ENCODE peak calls at places on chromosomes 3 and 15, in nine cellular contexts. One of them, this sample, is unnamed. For H3K27me3, the result is how much of the 10 kb centered on the place peaks cover.

GRCh38 chr15:73856458-73857192 is 16.7 kb upstream of the TBC1D21 start:
- DNase-seq in left ventricle myocardium inferior: peak
- DNase-seq in IMR-90: no peak
- DNase-seq in MM.1S: no peak
- DNase-seq in transverse colon: no peak
- DNase-seq in H1: no peak
- DNase-seq in upper lobe of right lung: no peak
- DNase-seq in WERI-Rb-1: no peak
- DNase-seq in GM12878: no peak
- DNase-seq in this sample: peak

GRCh38 chr3:48661501-48662139 is 1.1 kb downstream of the CELSR3 start:
- DNase-seq in H1: peak
- DNase-seq in left ventricle myocardium inferior: peak
- DNase-seq in GM12878: no peak
- DNase-seq in upper lobe of right lung: peak
- DNase-seq in WERI-Rb-1: no peak
- DNase-seq in transverse colon: peak
- DNase-seq in MM.1S: peak
- DNase-seq in IMR-90: peak
- DNase-seq in this sample: peak

GRCh38 chr3:157738441-157738840 is 235.2 kb upstream of the VEPH1 start:
- DNase-seq in upper lobe of right lung: no peak
- DNase-seq in transverse colon: no peak
- DNase-seq in MM.1S: no peak
- DNase-seq in GM12878: no peak
- DNase-seq in left ventricle myocardium inferior: no peak
- DNase-seq in IMR-90: no peak
- DNase-seq in WERI-Rb-1: no peak
- DNase-seq in H1: no peak
- DNase-seq in this sample: no peak

GRCh38 chr15:67836477-67836876 is 3.4 kb downstream of the RNU6-1 start:
- DNase-seq in left ventricle myocardium inferior: peak
- DNase-seq in MM.1S: peak
- DNase-seq in GM12878: no peak
- DNase-seq in transverse colon: peak
- DNase-seq in WERI-Rb-1: peak
- DNase-seq in H1: peak
- DNase-seq in IMR-90: peak
- DNase-seq in upper lobe of right lung: no peak
- DNase-seq in this sample: peak

GRCh38 chr3:103056953-103057450 is 622.2 kb downstream of the ZPLD1 start:
- DNase-seq in transverse colon: no peak
- DNase-seq in H1: no peak
- DNase-seq in IMR-90: no peak
- DNase-seq in WERI-Rb-1: no peak
- DNase-seq in MM.1S: no peak
- DNase-seq in GM12878: no peak
- DNase-seq in upper lobe of right lung: no peak
- DNase-seq in left ventricle myocardium inferior: no peak
- DNase-seq in this sample: no peak

GRCh38 chr3:46566040-46566631 is at the start of gene LRRC2:
- DNase-seq in MM.1S: peak
- DNase-seq in left ventricle myocardium inferior: peak
- DNase-seq in H1: no peak
- DNase-seq in upper lobe of right lung: peak
- DNase-seq in GM12878: no peak
- DNase-seq in transverse colon: peak
- DNase-seq in IMR-90: peak
- DNase-seq in WERI-Rb-1: peak
- DNase-seq in this sample: peak

GRCh38 chr15:68558318-68559305 is 20.2 kb upstream of the CORO2B start:
- DNase-seq in IMR-90: no peak
- DNase-seq in left ventricle myocardium inferior: no peak
- DNase-seq in WERI-Rb-1: no peak
- DNase-seq in transverse colon: peak
- DNase-seq in GM12878: no peak
- DNase-seq in upper lobe of right lung: no peak
- DNase-seq in H1: peak
- DNase-seq in MM.1S: no peak
- DNase-seq in this sample: no peak

GRCh38 chr3:136671921-136672320 is 80.3 kb downstream of the STAG1 start:
- DNase-seq in transverse colon: no peak
- DNase-seq in GM12878: no peak
- DNase-seq in WERI-Rb-1: no peak
- DNase-seq in upper lobe of right lung: no peak
- DNase-seq in MM.1S: no peak
- DNase-seq in H1: no peak
- DNase-seq in IMR-90: peak
- DNase-seq in left ventricle myocardium inferior: no peak
- DNase-seq in this sample: no peak

GRCh38 chr15:47203993-47204392 is 513.3 kb upstream of the SEMA6D start:
- DNase-seq in GM12878: no peak
- DNase-seq in MM.1S: no peak
- DNase-seq in left ventricle myocardium inferior: no peak
- DNase-seq in transverse colon: no peak
- DNase-seq in IMR-90: no peak
- DNase-seq in WERI-Rb-1: no peak
- DNase-seq in upper lobe of right lung: no peak
- DNase-seq in H1: no peak
- DNase-seq in this sample: no peak

GRCh38 chr3:71532639-71533395 is 50.7 kb downstream of the FOXP1 start:
- DNase-seq in MM.1S: no peak
- DNase-seq in transverse colon: peak
- DNase-seq in GM12878: no peak
- DNase-seq in WERI-Rb-1: no peak
- DNase-seq in upper lobe of right lung: no peak
- DNase-seq in H1: no peak
- DNase-seq in IMR-90: peak
- DNase-seq in left ventricle myocardium inferior: peak
- DNase-seq in this sample: no peak

GRCh38 chr15:92647467-92648163 is 8.0 kb downstream of the FAM174B start:
- DNase-seq in transverse colon: no peak
- DNase-seq in upper lobe of right lung: no peak
- DNase-seq in left ventricle myocardium inferior: no peak
- DNase-seq in IMR-90: no peak
- DNase-seq in GM12878: no peak
- DNase-seq in H1: no peak
- DNase-seq in WERI-Rb-1: no peak
- DNase-seq in MM.1S: no peak
- DNase-seq in this sample: no peak

GRCh38 chr15:94259121-94259776 is 27.9 kb downstream of the MCTP2 start:
- DNase-seq in WERI-Rb-1: no peak
- DNase-seq in H1: no peak
- DNase-seq in MM.1S: no peak
- DNase-seq in IMR-90: peak
- DNase-seq in left ventricle myocardium inferior: no peak
- DNase-seq in upper lobe of right lung: no peak
- DNase-seq in GM12878: no peak
- DNase-seq in transverse colon: no peak
- DNase-seq in this sample: no peak

GRCh38 chr3:144128117-144128892 is 156.7 kb downstream of the DIPK2A start:
- DNase-seq in GM12878: peak
- DNase-seq in transverse colon: no peak
- DNase-seq in upper lobe of right lung: no peak
- DNase-seq in left ventricle myocardium inferior: no peak
- DNase-seq in IMR-90: no peak
- DNase-seq in H1: no peak
- DNase-seq in MM.1S: peak
- DNase-seq in WERI-Rb-1: peak
- DNase-seq in this sample: no peak

GRCh38 chr15:58271410-58271809 is 133.2 kb downstream of the AQP9 start:
- DNase-seq in MM.1S: no peak
- DNase-seq in IMR-90: no peak
- DNase-seq in transverse colon: no peak
- DNase-seq in WERI-Rb-1: no peak
- DNase-seq in left ventricle myocardium inferior: no peak
- DNase-seq in upper lobe of right lung: no peak
- DNase-seq in H1: no peak
- DNase-seq in GM12878: no peak
- DNase-seq in this sample: no peak

GRCh38 chr3:158974905-158975304 is 173.1 kb downstream of the MFSD1 start:
- DNase-seq in GM12878: no peak
- DNase-seq in MM.1S: no peak
- DNase-seq in WERI-Rb-1: no peak
- DNase-seq in IMR-90: no peak
- DNase-seq in H1: no peak
- DNase-seq in left ventricle myocardium inferior: no peak
- DNase-seq in upper lobe of right lung: no peak
- DNase-seq in transverse colon: no peak
- DNase-seq in this sample: no peak

GRCh38 chr3:184637705-184638104 is 74.2 kb downstream of the MAGEF1 start:
- DNase-seq in upper lobe of right lung: no peak
- DNase-seq in IMR-90: no peak
- DNase-seq in transverse colon: no peak
- DNase-seq in WERI-Rb-1: no peak
- DNase-seq in MM.1S: no peak
- DNase-seq in left ventricle myocardium inferior: no peak
- DNase-seq in GM12878: no peak
- DNase-seq in H1: no peak
- DNase-seq in this sample: no peak

GRCh38 chr3:57805674-57806073 is 49.6 kb downstream of the SLMAP start:
- DNase-seq in GM12878: no peak
- DNase-seq in IMR-90: peak
- DNase-seq in WERI-Rb-1: no peak
- DNase-seq in upper lobe of right lung: no peak
- DNase-seq in MM.1S: no peak
- DNase-seq in transverse colon: no peak
- DNase-seq in left ventricle myocardium inferior: no peak
- DNase-seq in H1: no peak
- DNase-seq in this sample: no peak

GRCh38 chr3:143024351-143024960 is 23.1 kb downstream of the U2SURP start:
- DNase-seq in IMR-90: no peak
- DNase-seq in MM.1S: no peak
- DNase-seq in H1: no peak
- DNase-seq in WERI-Rb-1: no peak
- DNase-seq in left ventricle myocardium inferior: no peak
- DNase-seq in GM12878: no peak
- DNase-seq in upper lobe of right lung: no peak
- DNase-seq in transverse colon: no peak
- DNase-seq in this sample: no peak

GRCh38 chr15:93882133-93882532 is 349.2 kb upstream of the MCTP2 start:
- DNase-seq in H1: no peak
- DNase-seq in MM.1S: no peak
- DNase-seq in WERI-Rb-1: no peak
- DNase-seq in upper lobe of right lung: no peak
- DNase-seq in left ventricle myocardium inferior: no peak
- DNase-seq in transverse colon: no peak
- DNase-seq in IMR-90: no peak
- DNase-seq in GM12878: no peak
- DNase-seq in this sample: no peak

GRCh38 chr3:55641914-55642313 is 154.8 kb upstream of the WNT5A start:
- DNase-seq in H1: no peak
- DNase-seq in left ventricle myocardium inferior: no peak
- DNase-seq in WERI-Rb-1: no peak
- DNase-seq in GM12878: no peak
- DNase-seq in MM.1S: no peak
- DNase-seq in upper lobe of right lung: no peak
- DNase-seq in transverse colon: no peak
- DNase-seq in IMR-90: no peak
- DNase-seq in this sample: no peak
- H3K27me3 ChIP-seq in H1: under half
- H3K27me3 ChIP-seq in left ventricle myocardium inferior: under half
- H3K27me3 ChIP-seq in WERI-Rb-1: under half
- H3K27me3 ChIP-seq in GM12878: under half
- H3K27me3 ChIP-seq in MM.1S: under half
- H3K27me3 ChIP-seq in upper lobe of right lung: under half
- H3K27me3 ChIP-seq in transverse colon: under half
- H3K27me3 ChIP-seq in IMR-90: under half
- H3K27me3 ChIP-seq in this sample: under half

GRCh38 chr3:45249391-45249790 is 23.3 kb upstream of the TMEM158 start:
- DNase-seq in MM.1S: no peak
- DNase-seq in IMR-90: peak
- DNase-seq in upper lobe of right lung: no peak
- DNase-seq in WERI-Rb-1: no peak
- DNase-seq in left ventricle myocardium inferior: no peak
- DNase-seq in transverse colon: no peak
- DNase-seq in GM12878: no peak
- DNase-seq in H1: no peak
- DNase-seq in this sample: no peak

GRCh38 chr3:45253316-45253715 is 27.2 kb upstream of the TMEM158 start:
- DNase-seq in WERI-Rb-1: no peak
- DNase-seq in GM12878: no peak
- DNase-seq in IMR-90: peak
- DNase-seq in upper lobe of right lung: no peak
- DNase-seq in left ventricle myocardium inferior: no peak
- DNase-seq in H1: no peak
- DNase-seq in transverse colon: no peak
- DNase-seq in MM.1S: no peak
- DNase-seq in this sample: no peak

GRCh38 chr3:45258317-45258716 is 32.2 kb upstream of the TMEM158 start:
- DNase-seq in transverse colon: no peak
- DNase-seq in GM12878: no peak
- DNase-seq in H1: no peak
- DNase-seq in MM.1S: no peak
- DNase-seq in upper lobe of right lung: no peak
- DNase-seq in IMR-90: no peak
- DNase-seq in WERI-Rb-1: no peak
- DNase-seq in left ventricle myocardium inferior: no peak
- DNase-seq in this sample: no peak

GRCh38 chr3:45252833-45253232 is 26.7 kb upstream of the TMEM158 start:
- DNase-seq in transverse colon: no peak
- DNase-seq in H1: no peak
- DNase-seq in MM.1S: no peak
- DNase-seq in upper lobe of right lung: no peak
- DNase-seq in WERI-Rb-1: no peak
- DNase-seq in left ventricle myocardium inferior: no peak
- DNase-seq in IMR-90: no peak
- DNase-seq in GM12878: peak
- DNase-seq in this sample: no peak
- H3K4me3 ChIP-seq in transverse colon: no peak
- H3K4me3 ChIP-seq in H1: no peak
- H3K4me3 ChIP-seq in MM.1S: no peak
- H3K4me3 ChIP-seq in upper lobe of right lung: no peak
- H3K4me3 ChIP-seq in WERI-Rb-1: no peak
- H3K4me3 ChIP-seq in left ventricle myocardium inferior: no peak
- H3K4me3 ChIP-seq in IMR-90: no peak
- H3K4me3 ChIP-seq in GM12878: no peak
- H3K4me3 ChIP-seq in this sample: no peak

DNA sequence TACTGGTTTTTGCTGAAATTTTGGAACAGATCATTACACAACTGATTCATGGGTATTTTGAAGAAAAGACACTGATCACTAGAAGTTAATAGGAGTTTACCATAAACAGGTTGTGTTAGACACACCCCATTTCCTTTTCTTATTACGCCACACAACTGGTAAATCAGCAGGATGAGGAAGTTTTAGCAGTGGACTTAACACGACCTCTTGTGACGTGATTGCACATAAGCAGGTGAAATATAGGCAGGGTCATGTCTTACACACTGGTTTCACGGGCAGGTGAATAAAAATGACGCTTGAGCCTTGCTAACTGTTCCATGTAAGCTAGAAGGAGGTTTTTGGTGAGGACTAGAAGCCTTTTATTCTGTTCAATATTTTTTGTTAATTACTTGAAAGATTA is 27.1 kb upstream of the TPRG1 start:
- DNase-seq in left ventricle myocardium inferior: no peak
- DNase-seq in MM.1S: no peak
- DNase-seq in transverse colon: no peak
- DNase-seq in WERI-Rb-1: no peak
- DNase-seq in H1: no peak
- DNase-seq in GM12878: no peak
- DNase-seq in IMR-90: peak
- DNase-seq in upper lobe of right lung: no peak
- DNase-seq in this sample: no peak
- TF ChIP-seq CTCF in left ventricle myocardium inferior: peak
- TF ChIP-seq CTCF in MM.1S: no peak
- TF ChIP-seq CTCF in transverse colon: peak
- TF ChIP-seq CTCF in WERI-Rb-1: peak
- TF ChIP-seq CTCF in H1: no peak
- TF ChIP-seq CTCF in GM12878: peak
- TF ChIP-seq CTCF in IMR-90: no peak
- TF ChIP-seq CTCF in upper lobe of right lung: peak
- TF ChIP-seq CTCF in this sample: no peak

GRCh38 chr15:25640381-25640780 is 201.6 kb upstream of the UBE3A start:
- DNase-seq in MM.1S: no peak
- DNase-seq in H1: no peak
- DNase-seq in GM12878: no peak
- DNase-seq in left ventricle myocardium inferior: no peak
- DNase-seq in WERI-Rb-1: no peak
- DNase-seq in IMR-90: no peak
- DNase-seq in transverse colon: no peak
- DNase-seq in upper lobe of right lung: no peak
- DNase-seq in this sample: no peak
- H3K27me3 ChIP-seq in MM.1S: under half
- H3K27me3 ChIP-seq in H1: under half
- H3K27me3 ChIP-seq in GM12878: under half
- H3K27me3 ChIP-seq in left ventricle myocardium inferior: under half
- H3K27me3 ChIP-seq in WERI-Rb-1: under half
- H3K27me3 ChIP-seq in IMR-90: under half
- H3K27me3 ChIP-seq in transverse colon: under half
- H3K27me3 ChIP-seq in upper lobe of right lung: under half
- H3K27me3 ChIP-seq in this sample: under half

This sample was measured in body of pancreas.